ENCODE peak calls at places on chromosomes 13 and 19, in seven cellular contexts. S is MM.1S, O is heart left ventricle, D is brain microvascular endothelial cell, M is thoracic aorta, Q is RWPE2, J is AG04450. T is an unnamed sample.

GRCh38 chr19:34254552-34255432 is at the start of gene GARRE1:
- DNase-seq in S (peak; percentile 88), O (peak; percentile 42), D (no peak), M (no peak), Q (no peak), J (no peak), T (no peak)

GRCh38 chr13:90613076-90613795 is 734.3 kb upstream of the MIR17HG start:
- DNase-seq in S (no peak), O (no peak), D (no peak), M (no peak), Q (no peak), J (no peak), T (no peak)

GRCh38 chr19:40257096-40257517 is 28.0 kb downstream of the AKT2 start:
- DNase-seq in S (no peak), O (peak; percentile 77), D (no peak), M (no peak), Q (peak; percentile 74), J (no peak), T (peak; percentile 14)

GRCh38 chr19:43741075-43741840 is 13.5 kb downstream of the SMG9 start:
- DNase-seq in S (no peak), O (peak; percentile 52), D (no peak), M (no peak), Q (no peak), J (no peak), T (no peak)

GRCh38 chr19:18021121-18021755 is 13.3 kb downstream of the ARRDC2 start:
- DNase-seq in S (no peak), O (peak; percentile 92), D (peak; percentile 91), M (peak; percentile 77), Q (no peak), J (no peak), T (no peak)

GRCh38 chr13:27177852-27178251 is 6.2 kb upstream of the USP12 start:
- DNase-seq in S (no peak), O (no peak), D (no peak), M (no peak), Q (no peak), J (no peak), T (no peak)

GRCh38 chr19:8483165-8483564 is 19.3 kb downstream of the PRAM1 start:
- DNase-seq in S (no peak), O (no peak), D (no peak), M (no peak), Q (no peak), J (no peak), T (no peak)

GRCh38 chr13:79988573-79988972 is 352.4 kb downstream of the SPRY2 start:
- DNase-seq in S (no peak), O (no peak), D (peak; percentile 79), M (no peak), Q (no peak), J (no peak), T (no peak)

GRCh38 chr13:50098693-50099092 is 83.4 kb downstream of the KCNRG start:
- DNase-seq in S (no peak), O (no peak), D (no peak), M (no peak), Q (no peak), J (no peak), T (no peak)

GRCh38 chr13:80577285-80577684 is 236.4 kb upstream of the SPRY2 start:
- DNase-seq in S (no peak), O (no peak), D (no peak), M (no peak), Q (no peak), J (no peak), T (no peak)

DNA sequence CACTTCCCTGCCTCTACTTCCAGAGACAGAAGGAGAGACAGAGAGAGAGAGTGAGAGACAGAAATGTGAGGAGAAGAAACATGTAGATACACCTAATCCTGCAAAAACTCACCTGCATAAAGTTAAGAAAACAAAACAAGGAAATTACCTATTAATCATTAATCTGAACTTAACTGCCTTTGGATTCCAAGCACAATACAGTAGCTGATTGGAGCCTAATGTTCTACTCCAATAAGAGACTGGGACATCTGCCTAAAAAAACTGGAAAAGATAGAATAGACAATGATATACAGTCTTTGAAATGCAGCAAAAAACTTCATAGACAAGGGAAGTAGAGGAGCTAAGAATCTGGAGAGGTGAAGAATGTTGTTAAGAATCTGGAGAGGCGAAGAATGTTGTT is 910.2 kb upstream of the SLC10A2 start:
- DNase-seq in S (no peak), O (no peak), D (no peak), M (no peak), Q (no peak), J (no peak), T (no peak)
- H3K27ac ChIP-seq in S (no peak overlapping the region), O (no peak overlapping the region), D (no peak overlapping the region), M (no peak overlapping the region), Q (no peak overlapping the region), J (no peak overlapping the region), T (no peak overlapping the region)

DNA sequence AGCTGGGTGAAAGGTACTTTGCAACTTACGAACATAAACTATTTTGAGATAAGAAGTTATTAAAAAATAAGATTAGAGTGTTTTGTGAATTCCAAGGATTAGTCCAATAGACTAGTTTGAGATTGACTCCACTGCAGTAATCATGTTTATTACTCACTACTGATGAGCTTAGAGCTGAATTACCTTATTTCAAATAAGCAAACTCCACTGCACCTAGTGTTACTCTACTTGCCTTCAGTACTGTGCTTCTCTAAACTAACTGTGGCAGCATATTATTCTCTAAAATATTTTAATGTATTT is 111.7 kb downstream of the MIPEP start:
- DNase-seq in S (no peak), O (no peak), D (no peak), M (no peak), Q (no peak), J (no peak), T (no peak)
- H3K27ac ChIP-seq in S (no peak overlapping the region), O (no peak overlapping the region), D (no peak overlapping the region), M (no peak overlapping the region), Q (no peak overlapping the region), J (no peak overlapping the region), T (no peak overlapping the region)

GRCh38 chr19:46605356-46605821 is 4.3 kb downstream of the CALM3 start:
- DNase-seq in S (no peak), O (no peak), D (no peak), M (no peak), Q (no peak), J (no peak), T (no peak)
- H3K27ac ChIP-seq in S (no peak overlapping the region), O (peak overlapping the region; percentile 23), D (no peak overlapping the region), M (peak overlapping the region; percentile 89), Q (no peak overlapping the region), J (no peak overlapping the region), T (no peak overlapping the region)

GRCh38 chr13:28494861-28495585 is at the start of gene FLT1:
- DNase-seq in S (no peak), O (peak; percentile 78), D (no peak), M (no peak), Q (no peak), J (no peak), T (no peak)
- H3K27ac ChIP-seq in S (no peak within 1 kb of the TSS), O (peak within 1 kb of the TSS; percentile 89), D (no peak within 1 kb of the TSS), M (no peak within 1 kb of the TSS), Q (no peak within 1 kb of the TSS), J (no peak within 1 kb of the TSS), T (no peak within 1 kb of the TSS)

GRCh38 chr19:38247126-38247525 is 9.0 kb downstream of the PPP1R14A start:
- DNase-seq in S (no peak), O (no peak), D (no peak), M (no peak), Q (no peak), J (no peak), T (no peak)
- H3K27ac ChIP-seq in S (no peak overlapping the region), O (no peak overlapping the region), D (no peak overlapping the region), M (peak overlapping the region; percentile 95), Q (no peak overlapping the region), J (no peak overlapping the region), T (no peak overlapping the region)

GRCh38 chr19:38673030-38673429 is 25.6 kb downstream of the ACTN4 start:
- DNase-seq in S (no peak), O (no peak), D (no peak), M (no peak), Q (no peak), J (no peak), T (no peak)
- H3K27ac ChIP-seq in S (no peak overlapping the region), O (peak overlapping the region; percentile 97), D (no peak overlapping the region), M (peak overlapping the region; percentile 100), Q (no peak overlapping the region), J (no peak overlapping the region), T (peak overlapping the region; percentile 99)

GRCh38 chr19:41927810-41928192 is 448 bp downstream of the ERFL start:
- DNase-seq in S (no peak), O (no peak), D (no peak), M (no peak), Q (no peak), J (no peak), T (no peak)
- H3K27ac ChIP-seq in S (no peak overlapping the region), O (no peak overlapping the region), D (no peak overlapping the region), M (no peak overlapping the region), Q (no peak overlapping the region), J (no peak overlapping the region), T (no peak overlapping the region)

DNA sequence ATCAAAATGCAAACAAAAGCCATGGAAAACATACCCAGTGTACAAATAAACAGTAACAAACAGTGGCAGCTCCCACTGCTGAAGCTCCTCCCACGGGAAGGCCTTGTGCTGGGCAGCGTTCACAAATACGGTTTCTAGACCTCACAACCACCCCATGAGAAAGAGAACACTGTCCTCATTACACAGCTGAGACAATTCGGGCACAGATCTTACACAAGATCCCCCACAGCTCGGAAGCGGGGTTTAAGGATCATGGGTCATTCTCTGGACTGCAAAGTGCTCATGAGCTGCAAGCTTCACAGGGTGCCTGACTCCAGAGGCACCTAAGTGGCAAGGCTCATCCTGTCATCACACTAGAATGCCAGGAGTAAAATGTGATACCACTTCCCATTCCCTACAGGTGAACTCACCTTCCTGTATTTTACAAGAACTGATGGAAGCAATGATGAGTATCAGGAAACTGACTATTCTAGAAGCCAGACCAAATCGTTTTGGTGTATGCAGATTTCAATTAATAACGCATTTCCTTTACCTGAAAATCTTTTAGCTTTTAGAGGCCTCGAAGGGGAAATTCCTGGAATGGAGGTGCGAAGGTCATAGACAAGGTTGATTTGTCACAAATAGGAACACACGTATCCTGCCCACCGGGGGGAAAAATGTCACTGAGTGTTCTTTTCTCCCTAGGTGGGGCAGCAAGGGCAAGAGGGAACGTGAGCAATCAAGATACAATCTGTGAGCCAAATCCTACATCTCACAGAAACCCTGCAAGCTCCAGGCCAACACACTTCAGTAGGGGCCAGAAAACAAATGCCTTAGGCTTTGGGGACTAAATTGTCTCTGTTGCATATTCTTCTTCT is 41.2 kb downstream of the STK24 start:
- DNase-seq in S (no peak), O (no peak), D (no peak), M (no peak), Q (no peak), J (no peak), T (peak; percentile 26)
- H3K27ac ChIP-seq in S (no peak overlapping the region), O (no peak overlapping the region), D (no peak overlapping the region), M (no peak overlapping the region), Q (peak overlapping the region; percentile 97), J (no peak overlapping the region), T (peak overlapping the region; percentile 94)

GRCh38 chr19:13865578-13866462 is 11.1 kb upstream of the NANOS3 start:
- DNase-seq in S (no peak), O (peak; percentile 45), D (no peak), M (no peak), Q (peak; percentile 59), J (no peak), T (no peak)
- H3K27ac ChIP-seq in S (no peak overlapping the region), O (peak overlapping the region; percentile 67), D (no peak overlapping the region), M (no peak overlapping the region), Q (no peak overlapping the region), J (no peak overlapping the region), T (no peak overlapping the region)

T was measured in epithelial cell of prostate.